ENCODE peak calls at places on chromosomes 11 and 22, in five cellular contexts. One of them, this sample, is unnamed.

GRCh38 chr11:35359321-35360058 is 59.9 kb downstream of the SLC1A2 start:
- DNase-seq in DMS153: no peak
- DNase-seq in endothelial cell: no peak
- DNase-seq in germinal center: no peak
- DNase-seq in kidney glomerular epithelial cell: no peak
- DNase-seq in this sample: no peak

GRCh38 chr11:130050272-130050671 is 19.4 kb upstream of the APLP2 start:
- DNase-seq in DMS153: no peak
- DNase-seq in endothelial cell: no peak
- DNase-seq in germinal center: no peak
- DNase-seq in kidney glomerular epithelial cell: no peak
- DNase-seq in this sample: no peak

GRCh38 chr11:2450321-2451041 is 5.7 kb downstream of the KCNQ1 start:
- DNase-seq in DMS153: no peak
- DNase-seq in endothelial cell: no peak
- DNase-seq in germinal center: no peak
- DNase-seq in kidney glomerular epithelial cell: no peak
- DNase-seq in this sample: no peak

GRCh38 chr22:22995166-22995565 is 75.2 kb upstream of the GNAZ start:
- DNase-seq in DMS153: no peak
- DNase-seq in endothelial cell: no peak
- DNase-seq in germinal center: no peak
- DNase-seq in kidney glomerular epithelial cell: no peak
- DNase-seq in this sample: no peak

GRCh38 chr11:43419460-43419859 is 60.7 kb downstream of the TTC17 start:
- DNase-seq in DMS153: no peak
- DNase-seq in endothelial cell: peak; percentile 28
- DNase-seq in germinal center: peak; percentile 24
- DNase-seq in kidney glomerular epithelial cell: peak; percentile 7
- DNase-seq in this sample: peak; percentile 53

GRCh38 chr11:128890543-128891409 is at the start of gene KCNJ5:
- DNase-seq in DMS153: no peak
- DNase-seq in endothelial cell: peak; percentile 40
- DNase-seq in germinal center: no peak
- DNase-seq in kidney glomerular epithelial cell: peak; percentile 12
- DNase-seq in this sample: no peak

GRCh38 chr11:60785806-60786361 is 751 bp downstream of the MS4A10 start:
- DNase-seq in DMS153: no peak
- DNase-seq in endothelial cell: no peak
- DNase-seq in germinal center: no peak
- DNase-seq in kidney glomerular epithelial cell: no peak
- DNase-seq in this sample: peak; percentile 11

GRCh38 chr22:44578516-44579230 is 80.6 kb upstream of the RTL6 start:
- DNase-seq in DMS153: no peak
- DNase-seq in endothelial cell: no peak
- DNase-seq in germinal center: no peak
- DNase-seq in kidney glomerular epithelial cell: no peak
- DNase-seq in this sample: no peak

GRCh38 chr11:88414385-88414861 is 76.9 kb upstream of the CTSC start:
- DNase-seq in DMS153: peak; percentile 40
- DNase-seq in endothelial cell: no peak
- DNase-seq in germinal center: no peak
- DNase-seq in kidney glomerular epithelial cell: no peak
- DNase-seq in this sample: peak; percentile 77

GRCh38 chr11:125941606-125942275 is 4.1 kb upstream of the VSIG10L2 start:
- DNase-seq in DMS153: peak; percentile 83
- DNase-seq in endothelial cell: peak; percentile 73
- DNase-seq in germinal center: peak; percentile 54
- DNase-seq in kidney glomerular epithelial cell: peak; percentile 30
- DNase-seq in this sample: peak; percentile 12

GRCh38 chr22:36256474-36256873 is 3.5 kb downstream of the APOL1 start:
- DNase-seq in DMS153: no peak
- DNase-seq in endothelial cell: no peak
- DNase-seq in germinal center: no peak
- DNase-seq in kidney glomerular epithelial cell: no peak
- DNase-seq in this sample: no peak

GRCh38 chr11:113555071-113555739 is 80.0 kb upstream of the DRD2 start:
- DNase-seq in DMS153: no peak
- DNase-seq in endothelial cell: no peak
- DNase-seq in germinal center: no peak
- DNase-seq in kidney glomerular epithelial cell: no peak
- DNase-seq in this sample: no peak

GRCh38 chr22:29096736-29097669 is 24.2 kb downstream of the KREMEN1 start:
- DNase-seq in DMS153: no peak
- DNase-seq in endothelial cell: no peak
- DNase-seq in germinal center: no peak
- DNase-seq in kidney glomerular epithelial cell: no peak
- DNase-seq in this sample: no peak

GRCh38 chr11:19632435-19632834 is 80.2 kb upstream of the NAV2 start:
- DNase-seq in DMS153: no peak
- DNase-seq in endothelial cell: no peak
- DNase-seq in germinal center: no peak
- DNase-seq in kidney glomerular epithelial cell: no peak
- DNase-seq in this sample: peak; percentile 18

GRCh38 chr11:13884159-13884799 is 78.2 kb upstream of the SPON1 start:
- DNase-seq in DMS153: no peak
- DNase-seq in endothelial cell: no peak
- DNase-seq in germinal center: no peak
- DNase-seq in kidney glomerular epithelial cell: peak; percentile 6
- DNase-seq in this sample: peak; percentile 92

GRCh38 chr11:72006309-72007088 is 7.8 kb downstream of the IL18BP start:
- DNase-seq in DMS153: no peak
- DNase-seq in endothelial cell: no peak
- DNase-seq in germinal center: no peak
- DNase-seq in kidney glomerular epithelial cell: no peak
- DNase-seq in this sample: no peak

GRCh38 chr11:123060265-123061000 is 1.5 kb downstream of the HSPA8 start:
- DNase-seq in DMS153: no peak
- DNase-seq in endothelial cell: no peak
- DNase-seq in germinal center: no peak
- DNase-seq in kidney glomerular epithelial cell: no peak
- DNase-seq in this sample: no peak